ENCODE peak calls at places on chromosomes 16 and 17, in ten cellular contexts. D, J, X, F, P, K, V, T, N and G are unnamed samples.

GRCh38 chr17:17140590-17140980 is 65.5 kb downstream of the PLD6 start:
- DNase-seq in D (no peak), J (no peak), X (no peak), F (no peak), P (no peak), K (peak), V (peak), T (no peak), N (no peak), G (no peak)

GRCh38 chr16:85652431-85653221 is 36.1 kb downstream of the GINS2 start:
- DNase-seq in D (no peak), J (no peak), X (peak), F (no peak), P (peak), K (peak), V (peak), T (peak), N (peak), G (peak)

GRCh38 chr16:86492267-86492960 is 17.9 kb upstream of the FOXF1 start:
- DNase-seq in D (no peak), J (no peak), X (no peak), F (no peak), P (no peak), K (no peak), V (no peak), T (no peak), N (no peak), G (no peak)

GRCh38 chr17:80071116-80071980 is 30.0 kb upstream of the GAA start:
- DNase-seq in D (peak), J (peak), X (peak), F (peak), P (peak), K (peak), V (no peak), T (no peak), N (peak), G (no peak)

GRCh38 chr17:60301644-60302043 is 90.3 kb downstream of the USP32 start:
- DNase-seq in D (no peak), J (no peak), X (no peak), F (no peak), P (no peak), K (no peak), V (no peak), T (no peak), N (no peak), G (no peak)

GRCh38 chr16:85274924-85275323 is 162.7 kb upstream of the CIBAR2 start:
- DNase-seq in D (no peak), J (no peak), X (no peak), F (no peak), P (no peak), K (no peak), V (no peak), T (no peak), N (peak), G (no peak)

GRCh38 chr17:20073056-20073979 is 64.2 kb downstream of the SPECC1 start:
- DNase-seq in D (no peak), J (peak), X (peak), F (peak), P (no peak), K (peak), V (no peak), T (no peak), N (peak), G (peak)

GRCh38 chr17:58005031-58005727 is 1.9 kb downstream of the SRSF1 start:
- DNase-seq in D (no peak), J (no peak), X (no peak), F (no peak), P (no peak), K (peak), V (no peak), T (no peak), N (no peak), G (peak)

GRCh38 chr17:69596141-69596540 is 181.6 kb downstream of the MAP2K6 start:
- DNase-seq in D (no peak), J (no peak), X (no peak), F (no peak), P (no peak), K (no peak), V (no peak), T (no peak), N (no peak), G (no peak)

GRCh38 chr17:65173284-65173793 is 36.2 kb downstream of the RGS9 start:
- DNase-seq in D (peak), J (no peak), X (no peak), F (peak), P (no peak), K (peak), V (peak), T (no peak), N (peak), G (peak)

GRCh38 chr16:52456368-52456767 is 90.6 kb downstream of the TOX3 start:
- DNase-seq in D (no peak), J (no peak), X (no peak), F (no peak), P (no peak), K (no peak), V (no peak), T (no peak), N (no peak), G (no peak)

GRCh38 chr17:13520899-13521572 is 80.7 kb downstream of the HS3ST3A1 start:
- DNase-seq in D (no peak), J (no peak), X (no peak), F (no peak), P (no peak), K (peak), V (no peak), T (no peak), N (no peak), G (no peak)

GRCh38 chr17:49567104-49567521 is 8.6 kb upstream of the NXPH3 start:
- DNase-seq in D (no peak), J (no peak), X (peak), F (no peak), P (no peak), K (no peak), V (no peak), T (no peak), N (no peak), G (no peak)

GRCh38 chr17:49564638-49565037 is 11.0 kb upstream of the NXPH3 start:
- DNase-seq in D (no peak), J (no peak), X (no peak), F (no peak), P (no peak), K (no peak), V (no peak), T (peak), N (no peak), G (no peak)

GRCh38 chr17:49567871-49568694 is 7.6 kb upstream of the NXPH3 start:
- DNase-seq in D (peak), J (peak), X (peak), F (peak), P (peak), K (peak), V (peak), T (peak), N (peak), G (peak)

GRCh38 chr17:49566668-49567071 is 9.0 kb upstream of the NXPH3 start:
- DNase-seq in D (peak), J (no peak), X (peak), F (no peak), P (peak), K (no peak), V (no peak), T (no peak), N (peak), G (no peak)

DNA sequence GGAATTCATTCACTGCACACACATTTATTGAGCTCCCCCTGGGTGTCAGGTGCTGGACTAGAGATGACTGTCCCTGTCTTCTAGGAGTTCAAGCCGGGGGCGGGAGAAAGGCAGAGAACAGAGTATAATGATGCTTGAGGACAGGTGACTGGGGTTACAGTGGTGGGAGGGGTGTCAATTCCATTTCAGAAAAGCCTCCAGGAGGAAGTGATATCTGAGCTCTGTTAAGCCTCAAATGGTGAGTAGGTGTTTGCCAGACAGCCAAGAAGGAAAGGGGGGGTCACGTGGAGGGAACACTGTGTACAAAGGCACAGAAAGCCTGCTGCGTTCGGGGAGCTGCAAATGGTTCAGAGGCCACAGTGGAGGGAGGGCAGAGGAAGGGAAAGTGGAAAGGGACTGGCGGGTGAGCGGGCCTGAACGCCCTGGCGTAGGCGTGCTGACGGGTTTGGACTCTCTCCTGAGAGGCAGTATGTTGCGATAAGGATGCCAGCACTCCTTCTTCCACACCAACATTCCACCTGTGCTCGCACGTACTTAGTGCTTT is 9.7 kb upstream of the NXPH3 start:
- DNase-seq in D (peak), J (peak), X (peak), F (peak), P (peak), K (no peak), V (no peak), T (no peak), N (peak), G (no peak)
- TF ChIP-seq POLR2A in D (no peak), J (no peak), X (no peak), F (peak), P (no peak), K (no peak), V (no peak), T (no peak), N (no peak), G (no peak)

GRCh38 chr17:75124041-75124818 is 7.3 kb downstream of the NT5C start:
- DNase-seq in D (peak), J (no peak), X (no peak), F (peak), P (no peak), K (peak), V (peak), T (no peak), N (no peak), G (peak)
- TF ChIP-seq POLR2A in D (peak), J (no peak), X (no peak), F (no peak), P (no peak), K (no peak), V (peak), T (no peak), N (no peak), G (peak)

GRCh38 chr17:78130080-78130438 is 512 bp upstream of the TMC8 start:
- DNase-seq in D (no peak), J (no peak), X (no peak), F (no peak), P (no peak), K (no peak), V (no peak), T (peak), N (no peak), G (peak)

GRCh38 chr17:78127888-78128615 is 503 bp downstream of the TMC6 start:
- DNase-seq in D (peak), J (no peak), X (no peak), F (no peak), P (peak), K (no peak), V (peak), T (peak), N (no peak), G (peak)

GRCh38 chr17:78129385-78130079 is 977 bp upstream of the TMC6 start:
- DNase-seq in D (no peak), J (no peak), X (no peak), F (no peak), P (no peak), K (no peak), V (no peak), T (peak), N (no peak), G (peak)

GRCh38 chr17:78127240-78127887 is 1.2 kb downstream of the TMC6 start:
- DNase-seq in D (no peak), J (peak), X (no peak), F (peak), P (peak), K (no peak), V (no peak), T (no peak), N (peak), G (peak)

GRCh38 chr17:78128616-78129384 is at the start of gene TMC6:
- DNase-seq in D (peak), J (no peak), X (no peak), F (no peak), P (peak), K (no peak), V (peak), T (peak), N (no peak), G (peak)
- TF ChIP-seq POLR2A in D (peak), J (no peak), X (no peak), F (no peak), P (no peak), K (no peak), V (peak), T (no peak), N (no peak), G (peak)

DNA sequence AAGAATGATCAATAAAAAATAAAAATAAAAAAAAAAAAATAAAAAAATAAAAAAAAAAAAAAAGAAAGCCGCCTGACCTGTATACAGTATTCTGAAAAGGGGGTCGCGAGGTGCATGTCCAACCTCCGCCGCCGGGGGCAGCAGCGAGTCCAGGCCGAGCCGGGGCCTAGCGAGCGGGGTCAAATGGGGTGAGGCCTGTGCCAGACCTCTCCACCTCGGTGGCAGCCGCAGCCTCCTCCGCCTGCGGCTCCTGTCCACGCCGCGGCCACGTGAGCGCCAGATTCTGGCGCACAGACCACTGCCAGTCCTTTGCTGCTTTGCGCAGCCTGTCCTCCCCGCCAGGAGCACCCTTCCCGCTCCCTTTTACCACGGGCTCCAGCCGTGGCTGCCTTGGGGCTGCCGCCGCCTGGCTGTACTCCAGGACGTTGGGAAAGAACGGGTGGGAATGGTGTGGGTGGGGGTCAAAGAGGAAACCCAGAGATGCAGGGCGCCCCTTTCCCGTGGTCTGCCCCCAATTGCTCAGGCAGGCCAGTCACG is 2.4 kb upstream of the BCKDK start:
- DNase-seq in D (peak), J (peak), X (peak), F (peak), P (peak), K (no peak), V (peak), T (peak), N (peak), G (peak)
- TF ChIP-seq POLR2A in D (no peak), J (no peak), X (no peak), F (no peak), P (no peak), K (no peak), V (peak), T (no peak), N (no peak), G (no peak)

GRCh38 chr17:78172284-78173024 is 4.1 kb downstream of the SYNGR2 start:
- DNase-seq in D (no peak), J (no peak), X (peak), F (peak), P (no peak), K (peak), V (no peak), T (peak), N (peak), G (peak)
- TF ChIP-seq POLR2A in D (peak), J (no peak), X (no peak), F (peak), P (no peak), K (no peak), V (no peak), T (no peak), N (no peak), G (peak)

GRCh38 chr17:1626333-1626732 is 2.3 kb downstream of the SLC43A2 start:
- DNase-seq in D (no peak), J (no peak), X (no peak), F (no peak), P (no peak), K (no peak), V (no peak), T (no peak), N (no peak), G (no peak)

GRCh38 chr17:1627219-1627986 is 1.2 kb downstream of the SLC43A2 start:
- DNase-seq in D (no peak), J (no peak), X (no peak), F (peak), P (no peak), K (no peak), V (no peak), T (no peak), N (peak), G (peak)

GRCh38 chr17:1629647-1630310 is 1.1 kb upstream of the SLC43A2 start:
- DNase-seq in D (peak), J (no peak), X (no peak), F (peak), P (peak), K (peak), V (peak), T (no peak), N (no peak), G (peak)

GRCh38 chr17:1628856-1629646 is 417 bp upstream of the SLC43A2 start:
- DNase-seq in D (peak), J (peak), X (peak), F (peak), P (peak), K (peak), V (peak), T (peak), N (peak), G (peak)

DNA sequence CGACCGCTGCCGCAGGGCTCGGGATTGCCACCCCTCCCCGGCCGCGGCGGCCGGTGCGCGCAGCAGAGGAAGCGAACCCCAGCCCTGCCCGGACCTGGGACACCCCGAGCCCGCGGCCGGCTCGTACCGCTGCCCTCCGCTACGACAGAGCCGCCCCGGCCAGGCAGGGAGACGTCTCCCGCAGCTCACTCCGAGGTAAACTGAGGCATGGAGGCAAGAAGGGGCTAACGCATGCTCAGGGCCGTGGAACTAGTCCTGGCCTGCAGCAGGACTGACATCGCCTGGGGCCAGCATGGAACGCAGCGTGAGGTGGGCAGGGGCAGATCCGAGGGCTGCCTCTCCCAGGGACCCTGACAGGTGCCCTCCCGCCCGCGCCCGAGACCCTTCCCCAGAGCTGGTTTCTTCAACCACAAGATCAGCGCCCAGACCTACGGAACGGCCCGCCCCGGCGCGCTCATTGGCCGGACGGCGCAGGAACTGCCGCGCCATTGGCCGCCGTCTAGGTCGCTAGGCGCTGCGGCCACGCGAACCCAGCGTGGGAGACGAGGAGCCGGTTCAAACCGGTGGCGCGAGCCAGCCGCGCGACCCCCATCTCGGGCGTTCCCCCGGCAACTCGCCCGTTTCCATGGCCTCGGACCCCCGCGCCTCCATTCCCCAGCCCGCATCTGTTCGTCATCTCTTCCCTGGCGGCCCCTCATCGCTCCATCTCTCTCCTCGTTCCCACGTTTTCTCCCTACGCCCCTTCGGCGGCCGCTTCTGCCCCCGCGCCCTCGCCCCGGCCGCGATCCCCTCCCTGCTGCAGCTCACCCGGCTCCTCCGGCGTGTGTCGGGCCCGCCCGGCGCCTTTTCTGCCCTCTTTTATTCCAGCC is at the start of gene SLC43A2:
- DNase-seq in D (peak), J (peak), X (peak), F (peak), P (peak), K (peak), V (peak), T (peak), N (peak), G (peak)
- TF ChIP-seq POLR2A in D (peak), J (peak), X (no peak), F (peak), P (no peak), K (peak), V (peak), T (peak), N (no peak), G (peak)

GRCh38 chr17:82105417-82105881 is 7.4 kb upstream of the FASN start:
- DNase-seq in D (no peak), J (no peak), X (peak), F (no peak), P (peak), K (no peak), V (no peak), T (peak), N (no peak), G (no peak)

GRCh38 chr17:82106697-82107305 is 8.8 kb upstream of the FASN start:
- DNase-seq in D (no peak), J (no peak), X (no peak), F (peak), P (peak), K (no peak), V (no peak), T (no peak), N (peak), G (no peak)

GRCh38 chr17:82104797-82105416 is 6.9 kb upstream of the FASN start:
- DNase-seq in D (no peak), J (no peak), X (no peak), F (no peak), P (no peak), K (no peak), V (no peak), T (no peak), N (no peak), G (no peak)

GRCh38 chr17:82107341-82107860 is 9.4 kb upstream of the FASN start:
- DNase-seq in D (no peak), J (no peak), X (peak), F (peak), P (peak), K (no peak), V (peak), T (no peak), N (no peak), G (peak)

DNA sequence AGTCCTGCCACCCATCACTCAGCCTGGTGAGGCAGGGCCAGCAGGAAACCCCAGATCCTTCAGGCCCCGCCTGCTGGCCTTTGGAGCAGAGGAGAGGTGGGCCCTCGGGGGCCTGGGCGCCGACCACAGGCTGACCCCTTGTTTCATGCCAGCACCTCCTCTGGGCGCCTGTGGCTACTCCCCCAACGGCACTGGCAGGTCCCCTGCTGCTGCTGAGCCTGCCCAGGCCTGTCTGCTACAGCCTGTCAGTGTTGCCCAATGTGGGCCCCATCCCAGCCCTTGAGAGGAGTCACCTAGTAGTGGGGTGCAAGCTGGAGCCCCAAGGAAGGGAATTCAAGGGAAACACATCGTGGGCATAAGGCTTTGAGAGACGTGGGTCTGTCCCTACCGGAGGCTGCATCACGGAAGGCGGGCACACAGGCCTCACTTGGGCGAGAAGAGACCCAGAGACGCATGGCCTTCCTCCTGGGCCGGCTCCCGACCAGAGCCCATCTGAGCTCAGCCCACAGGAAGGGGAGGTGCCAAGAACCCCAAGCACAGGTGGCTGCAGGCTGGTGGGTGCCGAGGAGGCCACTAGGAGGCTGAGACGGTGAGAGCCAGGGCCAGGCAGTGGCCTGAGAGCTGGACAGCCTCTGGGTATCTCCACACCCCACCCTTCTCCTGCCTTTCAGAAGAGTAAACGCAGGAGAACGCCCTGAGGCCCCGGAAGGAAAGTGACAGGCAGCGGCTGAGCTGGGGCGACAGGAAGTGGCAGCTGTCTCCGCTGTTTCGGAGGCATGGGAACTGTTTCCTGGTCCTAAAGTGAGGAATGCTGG is 8.1 kb upstream of the FASN start:
- DNase-seq in D (peak), J (no peak), X (peak), F (peak), P (peak), K (peak), V (peak), T (peak), N (peak), G (peak)
- TF ChIP-seq POLR2A in D (no peak), J (peak), X (no peak), F (no peak), P (no peak), K (no peak), V (peak), T (no peak), N (no peak), G (peak)